ENCODE peak calls at places on chromosomes 16 and 17, in six cellular contexts. O, S, W, U, B and H are unnamed samples.
A peak's percentile ranks its signal among the peaks of the same experiment; 100 is the strongest.

GRCh38 chr16:89308391-89309333 is 91.2 kb downstream of the ZNF778 start:
- DNase-seq in W (peak; percentile 56), U (no peak), S (peak; percentile 86), O (no peak), B (no peak), H (no peak)

GRCh38 chr16:7183768-7184167 is 148.9 kb upstream of the RBFOX1 start:
- DNase-seq in W (no peak), U (no peak), S (no peak), B (no peak), O (no peak), H (no peak)

GRCh38 chr16:3945751-3946603 is 65.5 kb upstream of the CREBBP start:
- DNase-seq in S (peak; percentile 32), O (peak; percentile 91), B (no peak), W (no peak), U (peak; percentile 33), H (peak; percentile 99)

GRCh38 chr16:4426722-4427372 is 1.2 kb downstream of the DNAJA3 start:
- DNase-seq in U (no peak), O (no peak), S (no peak), B (no peak), W (no peak), H (peak; percentile 14)

GRCh38 chr16:3525951-3526350 is 25.1 kb downstream of the CLUAP1 start:
- DNase-seq in O (no peak), S (no peak), U (no peak), W (no peak), B (no peak), H (no peak)

GRCh38 chr16:2037631-2038358 is 9.8 kb downstream of the NTHL1 start:
- DNase-seq in O (no peak), U (no peak), S (no peak), W (no peak), B (no peak), H (no peak)

GRCh38 chr16:66265106-66265415 is 101.4 kb upstream of the CDH5 start:
- DNase-seq in U (no peak), B (no peak), S (no peak), W (no peak), O (no peak), H (no peak)

GRCh38 chr17:48795444-48796162 is 21.4 kb downstream of the TTLL6 start:
- DNase-seq in W (no peak), B (no peak), O (peak; percentile 73), S (no peak), U (peak; percentile 36), H (peak; percentile 94)

GRCh38 chr17:77821114-77821513 is 137.4 kb upstream of the TNRC6C start:
- DNase-seq in B (peak; percentile 39), U (no peak), W (no peak), O (no peak), S (peak; percentile 58), H (no peak)

GRCh38 chr17:5708344-5708743 is 124.0 kb upstream of the NLRP1 start:
- DNase-seq in W (no peak), U (no peak), O (no peak), S (no peak), B (no peak), H (no peak)

GRCh38 chr16:68417711-68418301 is 30.5 kb downstream of the SMPD3 start:
- DNase-seq in W (no peak), B (peak; percentile 92), O (peak; percentile 67), U (no peak), S (no peak), H (no peak)

GRCh38 chr17:78583091-78583490 is 5.9 kb upstream of the DNAH17 start:
- DNase-seq in U (peak; percentile 44), O (peak; percentile 17), S (peak; percentile 75), B (no peak), W (peak; percentile 31), H (peak; percentile 23)

GRCh38 chr16:89110641-89111040 is 17.0 kb downstream of the ACSF3 start:
- DNase-seq in S (no peak), B (no peak), O (no peak), W (no peak), U (no peak), H (no peak)

GRCh38 chr17:43393944-43394482 is 4.8 kb upstream of the ARL4D start:
- DNase-seq in W (peak; percentile 92), B (peak; percentile 76), O (peak; percentile 89), S (peak; percentile 98), U (peak; percentile 79), H (peak; percentile 89)

GRCh38 chr16:66650707-66651473 is 45.7 kb downstream of the CMTM4 start:
- DNase-seq in O (peak; percentile 71), B (peak; percentile 75), U (peak; percentile 60), S (peak; percentile 96), W (peak; percentile 89), H (peak; percentile 87)

GRCh38 chr16:66933776-66934137 is 445 bp downstream of the CIAO2B start:
- DNase-seq in B (peak; percentile 37), O (peak; percentile 55), U (no peak), S (no peak), W (no peak), H (no peak)

GRCh38 chr16:23803591-23804123 is 32.1 kb upstream of the PRKCB start:
- DNase-seq in B (peak; percentile 72), U (peak; percentile 57), O (peak; percentile 44), S (peak; percentile 83), W (peak; percentile 81), H (peak; percentile 53)

GRCh38 chr16:11094838-11095565 is 150.6 kb downstream of the CLEC16A start:
- DNase-seq in B (peak; percentile 71), U (no peak), S (no peak), W (no peak), O (no peak), H (no peak)

GRCh38 chr17:83129676-83130075 is 50.3 kb downstream of the METRNL start:
- DNase-seq in O (no peak), W (no peak), U (no peak), S (no peak), B (no peak), H (no peak)

GRCh38 chr17:44828919-44829557 is 1.0 kb downstream of the GJC1 start:
- DNase-seq in W (no peak), U (no peak), O (peak; percentile 47), S (no peak), B (no peak), H (no peak)

GRCh38 chr17:39939588-39940419 is 12.3 kb downstream of the LRRC3C start:
- DNase-seq in O (peak; percentile 24), B (peak; percentile 92), S (peak; percentile 34), U (no peak), W (peak; percentile 58), H (peak; percentile 93)

GRCh38 chr16:74769791-74770190 is 4.8 kb downstream of the FA2H start:
- DNase-seq in W (no peak), B (no peak), U (no peak), O (no peak), S (no peak), H (no peak)

GRCh38 chr16:74773431-74774222 is 993 bp downstream of the FA2H start:
- DNase-seq in W (no peak), S (no peak), O (peak; percentile 24), U (no peak), B (no peak), H (no peak)

GRCh38 chr16:74774223-74775139 is at the start of gene FA2H:
- DNase-seq in O (peak; percentile 88), B (peak; percentile 76), U (peak; percentile 59), S (peak; percentile 92), W (peak; percentile 93), H (peak; percentile 24)

GRCh38 chr16:74770826-74771526 is 3.6 kb downstream of the FA2H start:
- DNase-seq in O (no peak), U (no peak), W (no peak), B (no peak), S (no peak), H (no peak)

GRCh38 chr16:74771656-74772315 is 2.8 kb downstream of the FA2H start:
- DNase-seq in S (no peak), B (no peak), W (no peak), U (no peak), O (no peak), H (no peak)
- H3K4me1 ChIP-seq in S (peaks cover 9% of the 10 kb centered on the region), B (no peaks in the 10 kb centered on the region), W (peaks cover 7% of the 10 kb centered on the region), U (peaks cover 14% of the 10 kb centered on the region), O (peaks cover 7% of the 10 kb centered on the region), H (no peaks in the 10 kb centered on the region)

DNA sequence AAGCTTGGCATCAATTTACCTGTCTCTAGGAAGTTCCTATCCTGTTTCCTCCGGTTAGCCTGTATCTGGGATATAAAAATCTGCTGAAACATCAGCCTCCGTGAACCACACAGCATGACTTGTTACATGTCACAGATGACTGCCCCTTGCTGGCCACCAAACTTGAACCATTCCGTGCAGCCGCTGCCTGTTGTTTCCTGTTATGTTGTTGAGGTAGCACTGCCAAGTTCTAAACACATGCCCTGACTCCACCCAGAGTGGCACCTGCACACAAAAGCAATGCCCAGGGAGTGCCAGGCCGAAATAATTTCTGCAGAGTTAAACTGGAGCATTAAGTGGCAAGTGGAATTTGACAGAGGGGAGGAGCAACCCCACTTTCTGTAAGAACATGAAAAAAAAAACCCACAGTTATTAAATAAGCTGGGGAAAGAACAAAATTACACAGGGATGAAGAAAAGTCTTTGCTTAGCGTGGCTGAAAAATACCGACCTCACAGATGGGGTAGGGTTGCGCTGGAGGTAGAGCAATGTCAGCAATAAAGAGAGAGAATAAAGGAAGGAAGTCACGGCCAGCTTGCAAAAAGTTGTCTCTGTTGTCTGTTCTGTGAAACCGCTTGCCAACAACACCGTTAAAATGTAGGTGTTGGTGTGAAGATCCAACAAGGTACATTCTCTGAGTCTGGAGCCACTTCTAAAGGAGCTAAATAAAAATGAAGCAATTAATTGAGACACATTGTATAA is 174.6 kb upstream of the CDH13 start:
- DNase-seq in S (no peak), B (no peak), W (no peak), O (no peak), U (no peak), H (no peak)
- TF ChIP-seq EZH2 in S (no peak), B (no peak), W (no peak), O (no peak), U (no peak), H (no peak)

GRCh38 chr16:61792194-61792904 is 243.9 kb downstream of the CDH8 start:
- DNase-seq in O (peak; percentile 87), B (no peak), W (no peak), S (no peak), U (no peak), H (peak; percentile 82)
- TF ChIP-seq EZH2phosphoT487 in O (no peak), B (no peak), W (no peak), S (no peak), U (no peak), H (peak; percentile 79)

GRCh38 chr16:85608515-85608885 is 4.6 kb upstream of the GSE1 start:
- DNase-seq in S (no peak), U (no peak), O (no peak), W (no peak), B (no peak), H (no peak)

GRCh38 chr16:85608887-85609286 is 4.2 kb upstream of the GSE1 start:
- DNase-seq in B (no peak), U (no peak), W (no peak), S (no peak), O (no peak), H (no peak)

GRCh38 chr16:85610059-85610445 is 3.1 kb upstream of the GSE1 start:
- DNase-seq in W (no peak), U (no peak), S (no peak), B (no peak), O (peak; percentile 31), H (no peak)

GRCh38 chr16:85610446-85611204 is 2.5 kb upstream of the GSE1 start:
- DNase-seq in O (peak; percentile 90), U (peak; percentile 83), W (peak; percentile 95), B (peak; percentile 60), S (peak; percentile 99), H (peak; percentile 97)

DNA sequence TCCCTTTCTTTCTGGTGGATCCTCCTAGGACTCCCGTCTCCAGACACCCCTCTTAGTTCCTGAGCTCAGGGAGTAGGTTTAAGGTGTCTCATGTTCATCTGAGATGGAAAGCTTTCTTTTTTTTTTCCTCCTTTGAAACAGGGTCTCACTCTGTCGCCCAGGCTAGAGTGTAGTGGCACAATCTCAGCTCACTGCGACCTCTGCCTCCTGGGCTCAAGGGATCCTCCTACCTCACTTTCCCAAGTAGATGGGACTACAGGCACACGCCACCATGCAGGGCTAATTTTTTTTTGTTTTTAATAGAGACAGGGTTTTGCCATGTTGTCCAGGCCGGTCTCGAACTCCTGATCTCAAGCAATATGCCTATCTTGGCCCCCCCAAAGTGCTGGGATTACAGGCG is 3.6 kb upstream of the GSE1 start:
- DNase-seq in B (no peak), W (no peak), U (no peak), O (no peak), S (no peak), H (no peak)
- H3K4me1 ChIP-seq in B (no peaks in the 10 kb centered on the region), W (peaks cover 33% of the 10 kb centered on the region), U (peaks cover 14% of the 10 kb centered on the region), O (peaks cover 20% of the 10 kb centered on the region), S (peaks cover 48% of the 10 kb centered on the region), H (peaks cover 15% of the 10 kb centered on the region)